ENCODE peak calls at places on chromosomes 16 and 17, in seven cellular contexts. M, F, H, T, Q, O and A are unnamed samples.

GRCh38 chr17:66994943-66995535 is 30.5 kb downstream of the CACNG4 start:
- DNase-seq in M (no peak), F (no peak), H (no peak), T (no peak), Q (no peak), O (no peak), A (no peak)

GRCh38 chr17:32361270-32361669 is 11.3 kb downstream of the ZNF207 start:
- DNase-seq in M (no peak), F (no peak), H (no peak), T (no peak), Q (no peak), O (no peak), A (no peak)

GRCh38 chr16:11076259-11077018 is 132.1 kb downstream of the CLEC16A start:
- DNase-seq in M (no peak), F (no peak), H (no peak), T (peak; percentile 44), Q (no peak), O (no peak), A (no peak)

GRCh38 chr16:69917739-69918138 is 33.4 kb upstream of the CLEC18A start:
- DNase-seq in M (peak; percentile 98), F (no peak), H (peak; percentile 98), T (peak; percentile 99), Q (no peak), O (no peak), A (peak; percentile 92)

GRCh38 chr16:67548265-67549126 is 13.8 kb upstream of the CTCF start:
- DNase-seq in M (no peak), F (no peak), H (no peak), T (no peak), Q (no peak), O (peak; percentile 81), A (no peak)

GRCh38 chr17:1012823-1013728 is 16.1 kb downstream of the TIMM22 start:
- DNase-seq in M (no peak), F (peak; percentile 59), H (no peak), T (no peak), Q (no peak), O (no peak), A (no peak)

GRCh38 chr16:17512636-17513220 is 42.0 kb upstream of the XYLT1 start:
- DNase-seq in M (no peak), F (no peak), H (no peak), T (peak; percentile 74), Q (no peak), O (no peak), A (no peak)

GRCh38 chr17:81380682-81381518 is 14.4 kb upstream of the BAHCC1 start:
- DNase-seq in M (no peak), F (no peak), H (no peak), T (no peak), Q (no peak), O (no peak), A (no peak)

GRCh38 chr17:52276609-52277008 is 118.1 kb upstream of the CA10 start:
- DNase-seq in M (no peak), F (no peak), H (no peak), T (no peak), Q (no peak), O (no peak), A (no peak)

GRCh38 chr16:2753523-2754020 is 1.1 kb downstream of the SRRM2 start:
- DNase-seq in M (no peak), F (no peak), H (peak; percentile 19), T (no peak), Q (no peak), O (no peak), A (no peak)

GRCh38 chr16:73268311-73268997 is 220.5 kb upstream of the ZFHX3 start:
- DNase-seq in M (peak; percentile 7), F (no peak), H (peak; percentile 10), T (peak; percentile 16), Q (no peak), O (no peak), A (peak; percentile 12)

GRCh38 chr17:75515523-75516254 is at the start of gene CASKIN2:
- DNase-seq in M (peak; percentile 91), F (peak; percentile 96), H (peak; percentile 94), T (peak; percentile 86), Q (peak; percentile 97), O (peak; percentile 99), A (peak; percentile 93)

GRCh38 chr17:29115906-29116651 is 64.1 kb downstream of the MYO18A start:
- DNase-seq in M (peak; percentile 58), F (no peak), H (peak; percentile 54), T (peak; percentile 55), Q (peak; percentile 47), O (no peak), A (peak; percentile 49)

GRCh38 chr17:66582373-66583111 is 252.4 kb upstream of the CACNG5 start:
- DNase-seq in M (no peak), F (no peak), H (no peak), T (no peak), Q (no peak), O (no peak), A (no peak)

GRCh38 chr17:62179525-62180161 is 114.6 kb upstream of the MED13 start:
- DNase-seq in M (peak; percentile 64), F (no peak), H (peak; percentile 56), T (peak; percentile 50), Q (peak; percentile 8), O (peak; percentile 5), A (peak; percentile 90)

GRCh38 chr17:28726396-28726911 is 421 bp upstream of the TLCD1 start:
- DNase-seq in M (peak; percentile 41), F (no peak), H (peak; percentile 55), T (peak; percentile 39), Q (peak; percentile 69), O (peak; percentile 96), A (peak; percentile 66)

GRCh38 chr17:57926723-57927047 is 28.5 kb downstream of the CUEDC1 start:
- DNase-seq in M (no peak), F (no peak), H (no peak), T (no peak), Q (no peak), O (no peak), A (no peak)

GRCh38 chr16:57048095-57048494 is 44.3 kb upstream of the CPNE2 start:
- DNase-seq in M (no peak), F (no peak), H (no peak), T (no peak), Q (no peak), O (no peak), A (no peak)
- TF ChIP-seq CTCF in M (no peak), F (no peak), H (no peak), T (no peak), Q (no peak), O (no peak), A (no peak)

GRCh38 chr17:38511126-38512108 is 83.2 kb downstream of the ARHGAP23 start:
- DNase-seq in M (peak; percentile 48), F (no peak), H (peak; percentile 55), T (peak; percentile 71), Q (no peak), O (no peak), A (peak; percentile 42)

GRCh38 chr17:38509008-38509771 is 80.9 kb downstream of the ARHGAP23 start:
- DNase-seq in M (peak; percentile 91), F (peak; percentile 80), H (peak; percentile 93), T (peak; percentile 91), Q (peak; percentile 52), O (peak; percentile 94), A (peak; percentile 96)

GRCh38 chr17:38512473-38513058 is 84.3 kb downstream of the ARHGAP23 start:
- DNase-seq in M (no peak), F (no peak), H (no peak), T (no peak), Q (no peak), O (no peak), A (no peak)

GRCh38 chr17:38509772-38510423 is 81.6 kb downstream of the ARHGAP23 start:
- DNase-seq in M (peak; percentile 25), F (no peak), H (peak; percentile 24), T (no peak), Q (no peak), O (no peak), A (no peak)

DNA sequence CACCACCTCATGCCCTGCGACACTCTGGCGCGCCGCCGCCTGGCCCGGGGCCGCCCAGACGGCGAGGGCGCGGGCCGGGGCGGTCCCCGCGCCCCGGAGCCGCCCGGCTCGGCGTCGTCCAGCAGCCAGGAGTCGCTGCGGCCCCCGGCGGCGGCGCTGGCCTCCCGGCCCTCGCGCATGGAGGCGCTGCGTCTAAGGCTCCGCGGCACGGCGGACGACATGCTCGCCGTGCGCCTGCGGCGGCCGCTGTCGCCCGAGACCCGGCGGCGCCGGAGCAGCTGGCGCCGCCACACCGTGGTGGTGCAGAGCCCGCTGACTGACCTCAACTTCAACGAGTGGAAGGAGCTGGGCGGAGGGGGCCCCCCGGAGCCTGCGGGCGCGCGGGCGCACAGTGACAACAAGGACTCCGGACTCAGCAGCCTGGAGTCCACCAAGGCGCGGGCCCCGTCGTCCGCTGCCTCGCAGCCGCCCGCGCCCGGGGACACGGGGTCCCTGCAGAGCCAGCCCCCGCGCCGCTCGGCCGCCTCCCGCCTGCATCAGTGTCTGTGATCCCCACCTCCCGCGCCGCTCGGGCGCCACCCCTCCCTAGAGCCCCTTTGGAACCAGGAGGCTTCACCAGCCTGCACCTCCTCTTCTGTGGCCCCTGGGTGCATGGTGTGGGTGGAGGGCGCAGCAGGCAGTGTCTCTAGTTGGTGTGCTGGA is 82.3 kb downstream of the ARHGAP23 start:
- DNase-seq in M (peak; percentile 41), F (no peak), H (peak; percentile 55), T (no peak), Q (no peak), O (no peak), A (peak; percentile 50)
- TF ChIP-seq CTCF in M (no peak), F (no peak), H (no peak), T (no peak), Q (no peak), O (no peak), A (no peak)

GRCh38 chr17:79171152-79171551 is 96.5 kb downstream of the ENGASE start:
- DNase-seq in M (no peak), F (no peak), H (no peak), T (no peak), Q (no peak), O (no peak), A (no peak)

GRCh38 chr17:79169861-79170260 is 95.2 kb downstream of the ENGASE start:
- DNase-seq in M (no peak), F (no peak), H (no peak), T (no peak), Q (no peak), O (no peak), A (no peak)

GRCh38 chr17:79169366-79169765 is 94.7 kb downstream of the ENGASE start:
- DNase-seq in M (no peak), F (no peak), H (no peak), T (no peak), Q (no peak), O (no peak), A (no peak)

GRCh38 chr17:79167486-79167885 is 92.9 kb downstream of the ENGASE start:
- DNase-seq in M (no peak), F (no peak), H (no peak), T (no peak), Q (no peak), O (no peak), A (no peak)

GRCh38 chr17:79168486-79169055 is 93.9 kb downstream of the ENGASE start:
- DNase-seq in M (no peak), F (no peak), H (no peak), T (no peak), Q (no peak), O (no peak), A (no peak)
- TF ChIP-seq CTCF in M (no peak), F (no peak), H (no peak), T (no peak), Q (no peak), O (no peak), A (no peak)

DNA sequence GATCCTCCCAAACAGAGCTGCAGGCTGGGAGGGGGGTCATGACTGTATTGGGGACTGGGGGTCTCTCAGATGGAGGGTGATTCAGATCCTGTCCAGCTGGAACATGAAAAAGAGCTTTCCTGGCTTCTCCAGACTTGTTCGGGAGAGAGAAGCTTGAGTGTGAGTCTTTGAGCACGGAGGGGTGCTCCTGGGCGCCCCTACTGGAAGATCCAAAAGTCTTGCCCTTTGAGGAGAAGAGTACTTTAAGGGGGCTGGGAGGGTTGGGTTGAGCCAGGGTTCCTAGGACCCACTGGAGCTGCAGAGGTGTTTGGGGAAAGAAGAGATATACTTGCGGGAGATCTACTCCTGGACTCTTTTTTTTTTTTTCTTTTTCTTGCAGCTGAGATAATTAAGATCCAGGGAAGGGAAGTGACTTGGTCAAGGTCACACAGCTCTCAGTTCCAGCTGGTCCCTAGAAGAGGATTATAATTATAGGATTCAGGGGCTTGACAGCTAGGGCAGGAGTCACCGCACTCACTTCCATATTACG is 8.4 kb downstream of the RARA start:
- DNase-seq in M (peak; percentile 71), F (peak; percentile 73), H (peak; percentile 79), T (peak; percentile 70), Q (peak; percentile 98), O (peak; percentile 91), A (peak; percentile 79)
- TF ChIP-seq CTCF in M (peak; percentile 65), F (peak; percentile 65), H (peak; percentile 77), T (peak; percentile 61), Q (peak; percentile 100), O (no peak), A (peak; percentile 70)